ENCODE peak calls at places on chromosomes 1 and 21, in seven cellular contexts. B is CD4-positive, alpha-beta T cell; Q is bronchial epithelial cell; M is cardiac fibroblast; U is epithelial cell of esophagus; L is gastrocnemius medialis; Y is glutamatergic neuron. A is an unnamed sample.

GRCh38 chr1:57857809-57858208 is 433.9 kb upstream of the DAB1 start:
- DNase-seq in Y (no peak), Q (peak; percentile 84), U (peak; percentile 77), B (no peak), M (peak; percentile 46), L (no peak), A (peak; percentile 13)

GRCh38 chr1:165911609-165912281 is 84.3 kb downstream of the UCK2 start:
- DNase-seq in U (no peak), M (no peak), L (no peak), B (no peak), Q (no peak), Y (no peak), A (no peak)

GRCh38 chr21:37783016-37783415 is 133.2 kb downstream of the KCNJ6 start:
- DNase-seq in L (no peak), B (no peak), M (peak; percentile 74), Y (no peak), Q (no peak), U (no peak), A (no peak)

GRCh38 chr1:40258445-40258769 is 371 bp downstream of the ZMPSTE24 start:
- DNase-seq in M (no peak), U (peak; percentile 24), Y (no peak), Q (peak; percentile 17), B (no peak), L (no peak), A (no peak)

GRCh38 chr1:17329610-17330009 is 21.6 kb downstream of the PADI4 start:
- DNase-seq in Y (no peak), M (no peak), U (no peak), Q (no peak), L (no peak), B (no peak), A (no peak)

GRCh38 chr1:236051107-236051885 is 13.6 kb downstream of the NID1 start:
- DNase-seq in Q (no peak), Y (no peak), L (no peak), M (peak; percentile 40), B (no peak), U (no peak), A (no peak)

GRCh38 chr1:51048021-51048420 is 54.0 kb upstream of the C1orf185 start:
- DNase-seq in B (no peak), U (no peak), L (no peak), Y (no peak), Q (no peak), M (no peak), A (no peak)

GRCh38 chr1:225954753-225955152 is 13.7 kb upstream of the LEFTY2 start:
- DNase-seq in M (no peak), B (no peak), L (no peak), Y (no peak), Q (no peak), U (no peak), A (no peak)

GRCh38 chr21:35861656-35862055 is 198.7 kb downstream of the SETD4 start:
- DNase-seq in Y (no peak), B (no peak), Q (no peak), U (no peak), M (no peak), L (no peak), A (no peak)

GRCh38 chr1:60956520-60956919 is 125.8 kb upstream of the NFIA start:
- DNase-seq in Q (no peak), M (no peak), Y (no peak), L (no peak), U (no peak), B (no peak), A (no peak)

GRCh38 chr1:206926286-206926685 is 4.5 kb upstream of the FCMR start:
- DNase-seq in U (no peak), L (no peak), Q (no peak), B (no peak), M (no peak), Y (no peak), A (no peak)
- TF ChIP-seq CTCF in U (no peak), L (no peak), Q (no peak), B (no peak), M (no peak), Y (no peak), A (no peak)

DNA sequence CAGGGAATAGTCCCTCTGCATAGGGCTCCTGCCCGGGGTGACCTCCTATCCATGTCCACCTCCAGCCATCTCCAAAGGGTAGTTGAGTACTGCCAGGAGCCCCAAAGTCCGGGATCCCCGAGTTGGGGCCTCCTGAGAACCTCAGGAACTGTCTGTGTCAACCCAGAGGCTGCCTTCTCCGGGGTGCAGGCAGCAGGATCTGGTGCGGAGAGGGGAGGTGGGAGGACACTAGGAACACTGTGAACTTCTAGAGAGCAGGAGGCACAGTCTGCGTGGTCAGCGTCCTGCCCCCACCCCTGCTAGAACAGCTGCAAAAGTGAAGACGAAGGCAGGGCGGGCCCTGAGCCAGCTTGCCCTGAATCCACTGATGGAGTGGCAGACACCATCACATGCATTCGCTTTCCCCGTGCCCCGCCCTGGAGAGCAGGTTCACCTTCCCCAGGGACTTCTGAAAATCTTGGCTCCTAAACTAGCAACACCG is 44.0 kb upstream of the ARHGEF16 start:
- DNase-seq in Y (no peak), M (no peak), L (no peak), B (no peak), Q (no peak), U (no peak), A (no peak)
- TF ChIP-seq CTCF in Y (no peak), M (no peak), L (no peak), B (no peak), Q (no peak), U (no peak), A (no peak)

GRCh38 chr1:203048555-203049051 is 22.3 kb downstream of the PPFIA4 start:
- DNase-seq in Y (peak; percentile 65), U (peak; percentile 37), M (no peak), L (no peak), B (no peak), Q (no peak), A (no peak)
- TF ChIP-seq CTCF in Y (no peak), U (no peak), M (no peak), L (no peak), B (no peak), Q (peak; percentile 35), A (no peak)

GRCh38 chr1:152449661-152450060 is 35.6 kb upstream of the CRNN start:
- DNase-seq in B (no peak), M (no peak), L (no peak), U (no peak), Y (no peak), Q (no peak), A (no peak)

GRCh38 chr1:152448095-152448494 is 34.0 kb upstream of the CRNN start:
- DNase-seq in Q (no peak), M (no peak), U (no peak), L (no peak), Y (no peak), B (no peak), A (no peak)

GRCh38 chr1:152448496-152448895 is 34.4 kb upstream of the CRNN start:
- DNase-seq in L (no peak), U (no peak), Y (no peak), B (no peak), M (no peak), Q (no peak), A (no peak)

GRCh38 chr1:152447484-152447883 is 33.4 kb upstream of the CRNN start:
- DNase-seq in U (no peak), L (no peak), Q (no peak), B (no peak), Y (no peak), M (no peak), A (no peak)

DNA sequence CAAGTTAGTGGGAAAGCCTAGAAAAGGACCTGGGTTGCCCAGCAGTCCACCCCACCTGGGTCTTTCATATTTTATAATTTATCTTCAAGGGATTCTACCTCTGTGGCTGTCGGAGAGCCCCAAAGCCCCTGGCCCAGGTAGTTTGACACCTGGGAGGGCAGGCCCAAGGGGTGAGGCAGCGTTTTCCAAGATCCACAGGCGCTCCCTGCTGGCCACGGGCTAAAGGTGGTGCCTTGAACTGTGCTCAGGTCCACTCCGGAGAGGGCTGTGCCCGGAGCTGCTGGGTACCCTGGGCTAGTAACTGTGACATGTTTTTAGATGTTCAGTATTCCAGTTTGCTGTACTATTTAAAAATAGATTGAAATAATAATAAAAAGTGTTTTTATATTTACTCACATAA is 37.2 kb upstream of the CRNN start:
- DNase-seq in U (peak; percentile 32), Y (peak; percentile 45), M (no peak), B (no peak), Q (no peak), L (no peak), A (peak; percentile 38)
- TF ChIP-seq CTCF in U (peak; percentile 50), Y (no peak), M (peak; percentile 37), B (no peak), Q (peak; percentile 72), L (no peak), A (no peak)

GRCh38 chr1:1598051-1598719 is 1.8 kb downstream of the FNDC10 start:
- DNase-seq in U (no peak), Y (no peak), Q (no peak), B (no peak), L (no peak), M (no peak), A (no peak)

GRCh38 chr1:1596493-1597274 is 3.3 kb downstream of the FNDC10 start:
- DNase-seq in Y (no peak), Q (no peak), L (no peak), B (no peak), M (no peak), U (no peak), A (no peak)

GRCh38 chr1:1599030-1599916 is 662 bp downstream of the FNDC10 start:
- DNase-seq in U (peak; percentile 58), M (peak; percentile 28), Y (peak; percentile 67), Q (no peak), L (no peak), B (peak; percentile 40), A (no peak)

GRCh38 chr1:1598720-1599029 is 1.3 kb downstream of the FNDC10 start:
- DNase-seq in Q (no peak), U (no peak), L (no peak), B (no peak), Y (no peak), M (no peak), A (no peak)

DNA sequence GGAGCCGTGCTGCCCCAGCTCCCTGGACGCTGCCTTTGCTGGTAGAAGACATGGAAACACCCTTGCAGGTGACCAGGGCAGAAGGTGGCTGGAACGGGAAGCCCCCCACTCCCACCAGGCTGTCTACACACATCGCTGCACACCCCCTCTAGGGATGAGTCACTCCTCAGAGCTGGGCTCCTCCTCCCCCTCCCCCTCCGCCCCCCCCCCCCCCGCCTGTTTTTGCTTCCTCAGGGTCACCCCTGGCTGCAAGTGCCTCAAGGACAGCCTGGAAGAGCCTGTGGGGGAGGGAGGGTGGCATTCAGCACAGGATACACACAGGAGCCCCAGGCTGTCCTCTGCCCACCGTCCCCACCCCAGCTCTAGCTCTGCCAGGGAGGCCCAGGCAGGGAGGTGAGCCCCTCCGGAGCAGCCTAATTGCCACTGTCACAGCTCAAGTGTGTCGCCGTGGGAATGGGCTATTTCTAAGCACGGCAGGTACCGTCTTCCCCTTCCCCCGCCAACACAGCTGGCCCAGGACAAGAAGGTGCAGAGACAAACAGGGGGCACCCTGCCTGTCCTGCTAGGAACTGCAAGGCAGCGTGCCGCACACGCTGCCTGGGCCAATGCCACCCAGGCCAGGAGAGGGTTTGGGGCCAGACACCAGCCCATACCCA is 2.5 kb downstream of the FNDC10 start:
- DNase-seq in B (no peak), L (no peak), Y (no peak), Q (no peak), U (peak; percentile 43), M (peak; percentile 16), A (no peak)
- TF ChIP-seq CTCF in B (no peak), L (no peak), Y (peak; percentile 51), Q (peak; percentile 53), U (peak; percentile 51), M (peak; percentile 59), A (peak; percentile 30)